ENCODE peak calls at places on chromosomes 7 and 10, in nine cellular contexts. H is non-pigmented ciliary epithelial cell; F is GM23248; B is left cardiac atrium; G is stimulated activated CD4-positive, alpha-beta T cell treated with anti-CD3 and anti-CD28 coated beads, Interleukin-4, amount 100 ng/mL, for 1 hour; Q is HuH-7; M is dermis blood vessel endothelial cell; C is progenitor cell of endocrine pancreas; W is activated CD4-positive, alpha-beta T cell treated with anti-CD3 and anti-CD28 coated beads, Interleukin-2, amount 50 U/mL, for 24 hours. L is an unnamed sample.

GRCh38 chr7:112546723-112547513 is 66.1 kb downstream of the LSMEM1 start:
- DNase-seq in H (no peak), F (no peak), B (no peak), G (no peak), Q (no peak), M (peak; percentile 15), C (no peak), W (no peak), L (peak; percentile 14)

GRCh38 chr10:62050941-62051433 is 149.5 kb downstream of the ARID5B start:
- DNase-seq in H (peak; percentile 90), F (peak; percentile 96), B (peak; percentile 75), G (peak; percentile 69), Q (no peak), M (peak; percentile 92), C (no peak), W (peak; percentile 85), L (peak; percentile 94)

GRCh38 chr10:16717617-16718395 is 99.4 kb downstream of the RSU1 start:
- DNase-seq in H (peak; percentile 46), F (peak; percentile 87), B (no peak), G (no peak), Q (no peak), M (no peak), C (no peak), W (no peak), L (no peak)

GRCh38 chr10:11106621-11107374 is 89.1 kb downstream of the CELF2 start:
- DNase-seq in H (no peak), F (no peak), B (no peak), G (no peak), Q (no peak), M (no peak), C (no peak), W (no peak), L (no peak)

GRCh38 chr10:92544296-92544695 is 29.6 kb downstream of the IDE start:
- DNase-seq in H (peak; percentile 26), F (peak; percentile 16), B (no peak), G (no peak), Q (no peak), M (peak; percentile 32), C (no peak), W (no peak), L (peak; percentile 10)

GRCh38 chr10:133359554-133359971 is 1.7 kb upstream of the FUOM start:
- DNase-seq in H (no peak), F (no peak), B (no peak), G (no peak), Q (peak; percentile 91), M (no peak), C (no peak), W (no peak), L (no peak)

GRCh38 chr7:3579638-3580219 is 278.7 kb downstream of the SDK1 start:
- DNase-seq in H (no peak), F (no peak), B (no peak), G (no peak), Q (no peak), M (no peak), C (no peak), W (no peak), L (no peak)

GRCh38 chr7:105854516-105854915 is 21.9 kb downstream of the ATXN7L1 start:
- DNase-seq in H (no peak), F (peak; percentile 32), B (no peak), G (no peak), Q (no peak), M (no peak), C (no peak), W (no peak), L (no peak)

GRCh38 chr7:116443101-116443523 is 56.4 kb upstream of the CAV2 start:
- DNase-seq in H (peak; percentile 89), F (peak; percentile 94), B (no peak), G (no peak), Q (no peak), M (peak; percentile 95), C (no peak), W (no peak), L (peak; percentile 97)

GRCh38 chr10:122323188-122323587 is 51.3 kb upstream of the PLEKHA1 start:
- DNase-seq in H (no peak), F (no peak), B (no peak), G (no peak), Q (no peak), M (no peak), C (no peak), W (no peak), L (no peak)

GRCh38 chr7:94513565-94513860 is 3.9 kb downstream of the CASD1 start:
- DNase-seq in H (no peak), F (peak; percentile 68), B (no peak), G (no peak), Q (no peak), M (no peak), C (no peak), W (no peak), L (no peak)

GRCh38 chr10:1020966-1021365 is 4.7 kb downstream of the IDI2 start:
- DNase-seq in H (no peak), F (no peak), B (no peak), G (no peak), Q (no peak), M (no peak), C (no peak), W (no peak), L (no peak)

GRCh38 chr10:101903827-101904520 is 60.4 kb upstream of the KCNIP2 start:
- DNase-seq in H (no peak), F (no peak), B (no peak), G (no peak), Q (no peak), M (no peak), C (no peak), W (no peak), L (no peak)

GRCh38 chr10:17409170-17409733 is 45.1 kb downstream of the ST8SIA6 start:
- DNase-seq in H (no peak), F (peak; percentile 34), B (no peak), G (no peak), Q (peak; percentile 28), M (peak; percentile 48), C (no peak), W (no peak), L (peak; percentile 25)

GRCh38 chr10:71697938-71698709 is 21.5 kb downstream of the C10orf105 start:
- DNase-seq in H (no peak), F (no peak), B (no peak), G (peak; percentile 40), Q (no peak), M (no peak), C (no peak), W (peak; percentile 33), L (no peak)

GRCh38 chr7:123789817-123790216 is 41.0 kb upstream of the WASL start:
- DNase-seq in H (no peak), F (no peak), B (no peak), G (no peak), Q (no peak), M (no peak), C (no peak), W (no peak), L (no peak)

GRCh38 chr7:114922151-114922651 is 307 bp downstream of the MDFIC start:
- DNase-seq in H (no peak), F (peak; percentile 90), B (peak; percentile 74), G (peak; percentile 74), Q (peak; percentile 55), M (peak; percentile 56), C (peak; percentile 24), W (peak; percentile 46), L (peak; percentile 79)

GRCh38 chr7:57412168-57412567 is 37.8 kb upstream of the ZNF716 start:
- DNase-seq in H (no peak), F (no peak), B (no peak), G (no peak), Q (no peak), M (no peak), C (no peak), W (no peak), L (no peak)

GRCh38 chr7:129401968-129402860 is 32.0 kb upstream of the STRIP2 start:
- DNase-seq in H (no peak), F (peak; percentile 4), B (no peak), G (peak; percentile 14), Q (no peak), M (peak; percentile 9), C (no peak), W (no peak), L (peak; percentile 17)

GRCh38 chr7:99843808-99844207 is 16.0 kb downstream of the CYP3A43 start:
- DNase-seq in H (no peak), F (peak; percentile 5), B (no peak), G (no peak), Q (peak; percentile 31), M (no peak), C (no peak), W (no peak), L (no peak)

GRCh38 chr7:2478800-2479199 is 2.6 kb upstream of the GRIFIN start:
- DNase-seq in H (no peak), F (no peak), B (no peak), G (no peak), Q (no peak), M (no peak), C (no peak), W (no peak), L (no peak)

GRCh38 chr10:13953371-13953770 is 366.6 kb downstream of the PRPF18 start:
- DNase-seq in H (no peak), F (peak; percentile 61), B (no peak), G (no peak), Q (no peak), M (no peak), C (no peak), W (no peak), L (no peak)

GRCh38 chr7:146116452-146117219 is at the start of gene CNTNAP2:
- DNase-seq in H (no peak), F (peak; percentile 10), B (peak; percentile 14), G (no peak), Q (peak; percentile 28), M (peak; percentile 1), C (peak; percentile 21), W (no peak), L (peak; percentile 1)

GRCh38 chr10:113230018-113230610 is 280.1 kb downstream of the TCF7L2 start:
- DNase-seq in H (no peak), F (no peak), B (no peak), G (no peak), Q (no peak), M (no peak), C (no peak), W (no peak), L (no peak)

GRCh38 chr10:51960494-51960895 is 261.1 kb upstream of the CSTF2T start:
- DNase-seq in H (no peak), F (peak; percentile 84), B (no peak), G (no peak), Q (peak; percentile 7), M (peak; percentile 56), C (no peak), W (no peak), L (peak; percentile 24)

GRCh38 chr10:74337330-74338016 is 186.5 kb downstream of the ADK start:
- DNase-seq in H (no peak), F (peak; percentile 13), B (no peak), G (no peak), Q (no peak), M (peak; percentile 13), C (no peak), W (no peak), L (no peak)

GRCh38 chr7:28990200-28990960 is 32.2 kb upstream of the TRIL start:
- DNase-seq in H (no peak), F (peak; percentile 83), B (peak; percentile 43), G (no peak), Q (no peak), M (no peak), C (no peak), W (no peak), L (no peak)

GRCh38 chr10:370222-370825 is 235.1 kb downstream of the ZMYND11 start:
- DNase-seq in H (peak; percentile 23), F (peak; percentile 12), B (no peak), G (no peak), Q (no peak), M (no peak), C (no peak), W (no peak), L (no peak)